ENCODE peak calls at places on chromosome 10, in six cellular contexts. U, D, P, I, G and Z are unnamed samples. For H3K4me1, the result is how much of the 10 kb centered on the place peaks cover.

GRCh38 chr10:36468620-36469019 is 656.8 kb upstream of the ANKRD30A start:
- DNase-seq in U (no peak), I (no peak), G (no peak), P (no peak), D (no peak), Z (no peak)

GRCh38 chr10:93208717-93209464 is 135.2 kb downstream of the CYP26A1 start:
- DNase-seq in U (no peak), D (no peak), G (no peak), I (no peak), P (no peak), Z (no peak)

GRCh38 chr10:14378387-14378960 is 47.8 kb upstream of the FRMD4A start:
- DNase-seq in P (no peak), G (no peak), I (no peak), D (no peak), U (no peak), Z (no peak)

GRCh38 chr10:127148933-127149220 is 47.5 kb downstream of the INSYN2A start:
- DNase-seq in D (no peak), G (no peak), P (no peak), I (no peak), U (no peak), Z (no peak)

GRCh38 chr10:102596506-102596971 is 47.7 kb upstream of the TRIM8 start:
- DNase-seq in I (peak), P (peak), U (no peak), G (no peak), D (no peak), Z (no peak)

GRCh38 chr10:97234403-97234802 is 48.6 kb upstream of the SLIT1 start:
- DNase-seq in U (no peak), P (peak), G (no peak), D (no peak), I (no peak), Z (no peak)

GRCh38 chr10:43206391-43207235 is 60.3 kb downstream of the RASGEF1A start:
- DNase-seq in P (no peak), D (peak), I (peak), G (peak), U (peak), Z (peak)

GRCh38 chr10:91415816-91416215 is 5.7 kb downstream of the HECTD2 start:
- DNase-seq in P (no peak), D (no peak), I (no peak), U (no peak), G (no peak), Z (no peak)

GRCh38 chr10:77131214-77131613 is 506.4 kb downstream of the KCNMA1 start:
- DNase-seq in G (no peak), P (no peak), D (no peak), U (no peak), I (no peak), Z (no peak)

GRCh38 chr10:6197274-6197673 is 5.5 kb upstream of the PFKFB3 start:
- DNase-seq in D (no peak), U (no peak), P (no peak), G (no peak), I (no peak), Z (peak)

GRCh38 chr10:6200588-6201510 is 1.9 kb upstream of the PFKFB3 start:
- DNase-seq in I (peak), D (peak), G (no peak), U (peak), P (peak), Z (peak)

GRCh38 chr10:6201511-6201975 is 1.2 kb upstream of the PFKFB3 start:
- DNase-seq in D (peak), I (peak), G (peak), U (peak), P (peak), Z (peak)

GRCh38 chr10:6202098-6202683 is 541 bp upstream of the PFKFB3 start:
- DNase-seq in P (peak), U (no peak), I (no peak), D (peak), G (no peak), Z (no peak)

GRCh38 chr10:6199131-6199733 is 3.5 kb upstream of the PFKFB3 start:
- DNase-seq in P (no peak), G (no peak), U (no peak), I (peak), D (no peak), Z (no peak)
- H3K4me1 ChIP-seq in P (under half), G (half or more), U (under half), I (half or more), D (under half), Z (under half)

DNA sequence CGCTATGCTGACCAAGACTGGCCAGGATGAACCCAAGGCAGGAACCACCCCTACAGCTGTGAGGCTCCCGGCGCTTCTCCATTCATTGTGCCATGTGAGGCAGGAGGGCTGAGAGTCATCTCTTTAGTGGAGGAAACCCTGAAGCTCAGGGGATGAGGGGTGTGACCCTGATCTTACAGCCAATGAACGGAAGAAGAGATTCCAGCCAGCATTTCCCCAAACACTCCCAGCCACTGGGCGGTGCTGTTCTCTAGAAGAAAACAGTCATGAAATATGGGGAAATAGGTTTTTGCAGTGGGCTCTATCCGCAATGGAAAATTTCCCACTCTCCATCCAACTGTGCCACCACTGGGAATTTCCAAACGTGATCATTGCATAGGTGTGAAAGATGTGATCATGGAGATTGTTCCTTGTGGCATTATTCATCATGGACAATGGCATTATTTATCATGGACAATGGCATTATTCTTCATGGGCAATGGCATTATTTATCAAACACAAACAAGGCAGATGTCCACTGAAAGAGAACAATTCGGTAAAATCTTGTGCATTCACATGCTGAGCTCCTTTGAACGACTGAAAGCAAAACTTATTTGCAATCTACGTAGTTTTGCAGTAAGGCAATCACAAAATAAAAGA is 14.0 kb upstream of the SLC18A2 start:
- DNase-seq in G (peak), U (no peak), P (peak), D (no peak), I (no peak), Z (no peak)
- TF ChIP-seq CTCF in G (peak), U (no peak), P (peak), D (peak), I (peak), Z (no peak)

GRCh38 chr10:18649364-18649959 is 1.9 kb downstream of the NSUN6 start:
- DNase-seq in P (no peak), D (no peak), I (no peak), G (no peak), U (no peak), Z (no peak)
- H3K4me3 ChIP-seq in P (peak), D (no peak), I (no peak), G (no peak), U (no peak), Z (no peak)

DNA sequence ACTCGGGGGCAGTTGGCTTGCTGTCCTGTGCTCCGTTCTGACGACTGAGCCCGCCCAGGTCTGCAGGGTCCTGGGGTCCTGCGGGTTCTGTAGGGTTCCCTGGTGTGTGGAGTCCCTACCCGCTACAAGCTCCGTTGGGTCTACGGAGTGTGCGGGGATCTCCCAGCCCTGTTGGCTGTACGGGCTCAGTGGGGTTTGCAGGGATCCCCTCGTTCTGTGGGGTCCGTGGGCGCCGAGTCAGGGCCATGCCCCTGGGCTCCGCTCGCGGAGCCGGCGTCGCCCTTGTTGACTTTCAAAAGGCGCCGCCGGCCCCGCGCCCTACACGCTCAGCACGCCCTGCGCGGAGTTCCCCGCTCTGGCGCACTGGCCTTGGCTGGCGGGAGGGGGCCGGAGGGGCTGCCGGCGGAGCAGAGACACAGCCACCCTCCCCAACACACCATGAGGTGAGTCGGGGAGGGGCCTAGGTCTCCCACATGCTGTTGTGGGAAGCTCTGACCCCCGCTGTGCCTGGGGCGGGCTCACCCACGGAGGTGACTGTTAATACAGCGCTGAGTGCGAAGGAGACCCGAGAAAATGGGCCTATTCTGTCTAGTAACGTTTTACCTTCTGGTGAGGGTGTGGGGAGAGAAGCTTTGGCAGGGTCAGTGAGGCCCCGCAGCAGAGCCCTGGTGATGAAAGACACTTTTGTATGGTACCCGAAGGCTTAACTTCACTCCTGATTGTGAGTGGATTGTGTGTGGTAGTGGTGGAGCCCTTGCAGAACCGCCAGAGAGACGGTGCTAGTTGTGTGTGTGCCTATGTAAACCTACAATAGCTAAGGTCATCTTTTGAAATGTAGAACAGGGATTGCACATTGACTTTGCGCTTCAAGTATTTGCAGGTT is 8.1 kb downstream of the TASOR2 start:
- DNase-seq in U (no peak), P (peak), G (peak), I (peak), D (peak), Z (peak)
- H3K4me1 ChIP-seq in U (under half), P (under half), G (under half), I (under half), D (under half), Z (under half)

GRCh38 chr10:132752378-132752777 is 33.6 kb downstream of the NKX6-2 start:
- DNase-seq in I (no peak), P (no peak), D (no peak), G (no peak), U (no peak), Z (no peak)

GRCh38 chr10:132752961-132753360 is 33.0 kb downstream of the NKX6-2 start:
- DNase-seq in G (no peak), D (no peak), I (no peak), P (no peak), U (no peak), Z (no peak)

GRCh38 chr10:132753596-132753995 is 32.4 kb downstream of the NKX6-2 start:
- DNase-seq in D (no peak), U (no peak), I (no peak), G (no peak), P (no peak), Z (no peak)

GRCh38 chr10:132755166-132755711 is 30.7 kb downstream of the NKX6-2 start:
- DNase-seq in G (no peak), I (no peak), U (no peak), D (no peak), P (no peak), Z (no peak)

DNA sequence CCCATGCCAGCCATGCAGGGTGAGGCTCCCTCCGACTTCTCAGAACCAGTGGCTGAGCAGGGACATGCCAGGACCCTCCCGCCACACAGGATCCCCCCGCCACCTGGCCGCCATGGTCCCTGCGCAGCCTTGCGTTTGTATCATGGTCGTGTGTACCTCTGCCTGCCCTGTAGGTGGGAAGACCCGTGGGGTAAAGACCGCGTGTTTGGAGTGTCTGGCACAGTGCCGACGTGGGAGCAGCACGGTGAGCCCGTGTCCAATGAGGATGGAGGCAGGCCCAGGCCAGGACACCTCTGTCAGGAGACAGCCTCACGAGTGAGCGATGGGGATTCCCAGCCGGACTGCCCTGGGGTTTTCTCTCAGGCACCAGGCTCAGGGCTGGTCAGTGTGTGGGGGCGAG is 31.9 kb downstream of the NKX6-2 start:
- DNase-seq in U (no peak), D (no peak), P (no peak), I (no peak), G (no peak), Z (no peak)
- TF ChIP-seq CTCF in U (no peak), D (no peak), P (no peak), I (no peak), G (no peak), Z (no peak)

GRCh38 chr10:118249714-118250113 is 92.4 kb downstream of the FAM204A start:
- DNase-seq in P (no peak), D (no peak), I (no peak), U (no peak), G (no peak), Z (no peak)
- H3K4me3 ChIP-seq in P (no peak), D (no peak), I (no peak), U (no peak), G (no peak), Z (no peak)

GRCh38 chr10:69055241-69055640 is 32.7 kb upstream of the SRGN start:
- DNase-seq in U (no peak), P (no peak), D (no peak), I (no peak), G (no peak), Z (no peak)

GRCh38 chr10:69051710-69052487 is 36.0 kb upstream of the SRGN start:
- DNase-seq in U (no peak), G (peak), I (no peak), P (no peak), D (no peak), Z (peak)

GRCh38 chr10:69048103-69048502 is 39.8 kb upstream of the SRGN start:
- DNase-seq in D (no peak), G (peak), P (no peak), U (peak), I (no peak), Z (peak)

GRCh38 chr10:69049564-69049955 is 38.3 kb upstream of the SRGN start:
- DNase-seq in P (no peak), G (peak), I (no peak), D (no peak), U (no peak), Z (peak)

DNA sequence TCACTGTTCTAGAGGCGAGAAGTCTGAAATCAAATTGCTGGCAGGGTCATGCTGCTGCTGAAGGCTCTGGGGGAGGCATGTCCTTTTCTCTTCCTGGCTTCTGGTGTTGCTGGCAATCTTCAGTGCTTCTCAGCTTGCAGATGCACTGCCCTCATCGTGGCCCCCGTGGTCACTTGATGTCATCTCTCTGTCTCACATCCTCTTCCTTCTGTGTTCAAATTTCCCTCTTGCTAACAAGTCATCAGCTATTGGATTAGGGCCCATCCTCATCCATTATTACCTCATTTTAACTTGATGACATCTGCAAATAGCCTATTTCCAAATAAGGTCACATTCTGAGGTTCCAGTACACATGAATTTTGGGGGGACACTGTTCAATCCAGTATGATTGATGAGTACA is 36.6 kb upstream of the SRGN start:
- DNase-seq in G (peak), I (no peak), D (no peak), P (no peak), U (peak), Z (peak)
- H3K4me1 ChIP-seq in G (under half), I (under half), D (under half), P (under half), U (under half), Z (under half)

GRCh38 chr10:94220717-94221116 is 142.0 kb downstream of the NOC3L start:
- DNase-seq in U (no peak), D (no peak), I (no peak), G (no peak), P (no peak), Z (no peak)

GRCh38 chr10:94224656-94225055 is 138.1 kb downstream of the NOC3L start:
- DNase-seq in P (no peak), U (no peak), I (no peak), D (no peak), G (no peak), Z (no peak)

GRCh38 chr10:94223702-94224370 is 138.9 kb downstream of the NOC3L start:
- DNase-seq in I (no peak), U (no peak), G (no peak), P (no peak), D (no peak), Z (no peak)

GRCh38 chr10:94230134-94230785 is 132.5 kb downstream of the NOC3L start:
- DNase-seq in I (no peak), G (no peak), D (no peak), P (no peak), U (no peak), Z (no peak)

GRCh38 chr10:94225589-94225988 is 137.2 kb downstream of the NOC3L start:
- DNase-seq in I (no peak), P (no peak), U (no peak), D (no peak), G (no peak), Z (no peak)
- TF ChIP-seq CTCF in I (no peak), P (no peak), U (peak), D (peak), G (peak), Z (peak)

DNA sequence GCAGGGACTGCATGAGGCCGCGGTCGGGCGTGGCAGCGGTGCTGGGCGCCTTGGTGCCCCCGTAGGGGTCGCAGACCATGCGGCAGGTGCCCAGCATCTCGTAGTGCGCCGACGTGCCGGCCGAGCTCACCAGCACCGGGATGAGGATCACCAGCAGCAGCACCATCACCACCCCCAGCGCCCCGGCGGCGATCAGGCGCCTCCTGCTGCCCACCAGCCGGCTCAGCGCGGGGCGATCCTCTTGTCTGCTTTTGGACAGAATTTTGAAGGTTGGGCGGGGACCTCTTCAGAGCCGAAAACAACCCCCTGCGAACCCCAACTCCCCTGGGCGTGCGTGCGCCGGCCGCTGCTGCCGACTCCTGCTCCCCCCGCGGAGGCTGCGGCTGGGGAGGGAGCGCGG is 779 bp downstream of the C1QL3 start:
- DNase-seq in D (peak), G (no peak), P (no peak), I (peak), U (no peak), Z (no peak)
- H3K4me3 ChIP-seq in D (peak), G (peak), P (no peak), I (no peak), U (peak), Z (peak)